ENCODE peak calls at places on chromosomes 7 and 10, in ten cellular contexts. M is tibial nerve, O is OCI-LY7, U is heart left ventricle, S is right cardiac atrium, K is mammary epithelial cell, Q is ovary, H is brain microvascular endothelial cell, B is foreskin keratinocyte, N is lower lobe of right lung. A is an unnamed sample.

GRCh38 chr10:29619273-29619672 is 15.5 kb downstream of the SVIL start:
- DNase-seq in U (no peak), N (no peak), Q (no peak), S (no peak), M (no peak), O (no peak), H (no peak), B (no peak), K (peak), A (peak)

GRCh38 chr10:119370046-119370770 is 162.8 kb downstream of the GRK5 start:
- DNase-seq in Q (peak), O (no peak), U (peak), K (no peak), B (no peak), M (peak), N (no peak), S (peak), H (peak), A (peak)

GRCh38 chr7:47266131-47266706 is 315.7 kb downstream of the TNS3 start:
- DNase-seq in K (peak), N (peak), B (peak), H (peak), O (peak), M (peak), U (peak), S (peak), Q (peak), A (peak)

GRCh38 chr7:77752016-77752415 is 46.2 kb downstream of the TMEM60 start:
- DNase-seq in O (no peak), S (no peak), N (no peak), H (no peak), Q (no peak), U (no peak), K (no peak), B (no peak), M (no peak), A (no peak)

GRCh38 chr7:24722386-24723177 is 34.7 kb downstream of the GSDME start:
- DNase-seq in S (no peak), O (peak), Q (no peak), U (no peak), H (peak), B (no peak), N (no peak), K (no peak), M (no peak), A (peak)

GRCh38 chr7:127391591-127392181 is 822 bp downstream of the ZNF800 start:
- DNase-seq in Q (no peak), N (no peak), O (peak), K (peak), M (no peak), H (peak), U (no peak), B (no peak), S (no peak), A (peak)

GRCh38 chr10:104895981-104896380 is 254.9 kb downstream of the SORCS3 start:
- DNase-seq in B (no peak), U (no peak), O (no peak), S (no peak), H (no peak), M (no peak), K (no peak), Q (no peak), N (no peak), A (no peak)

GRCh38 chr7:16347461-16348192 is 73.7 kb downstream of the CRPPA start:
- DNase-seq in S (no peak), B (peak), N (no peak), Q (no peak), M (no peak), H (peak), O (no peak), U (no peak), K (peak), A (no peak)

GRCh38 chr7:129875745-129876411 is 76.9 kb downstream of the UBE2H start:
- DNase-seq in H (no peak), U (no peak), S (no peak), N (no peak), K (peak), Q (no peak), M (no peak), O (no peak), B (peak), A (peak)

GRCh38 chr10:87799860-87800259 is 18.2 kb downstream of the ATAD1 start:
- DNase-seq in U (no peak), Q (no peak), K (no peak), O (no peak), S (no peak), N (no peak), H (no peak), M (no peak), B (no peak), A (no peak)

GRCh38 chr10:2366532-2366931 is 629.2 kb upstream of the ADARB2 start:
- DNase-seq in M (no peak), S (no peak), Q (no peak), O (no peak), U (no peak), N (no peak), B (no peak), K (no peak), H (no peak), A (no peak)

GRCh38 chr7:137655804-137656203 is 191.0 kb downstream of the DGKI start:
- DNase-seq in Q (no peak), M (no peak), O (no peak), S (no peak), H (no peak), K (no peak), U (no peak), B (no peak), N (no peak), A (no peak)

GRCh38 chr10:21160116-21160515 is 263.0 kb upstream of the NEBL start:
- DNase-seq in Q (no peak), H (no peak), U (no peak), O (no peak), K (no peak), B (no peak), N (peak), M (no peak), S (no peak), A (no peak)

GRCh38 chr10:17476073-17476472 is 21.7 kb upstream of the ST8SIA6 start:
- DNase-seq in H (no peak), Q (no peak), O (no peak), U (no peak), B (no peak), M (no peak), K (no peak), N (no peak), S (no peak), A (no peak)

GRCh38 chr7:34158311-34158710 is 253.0 kb downstream of the BMPER start:
- DNase-seq in S (peak), M (peak), K (no peak), Q (no peak), B (no peak), U (peak), H (no peak), O (no peak), N (no peak), A (no peak)

GRCh38 chr7:4739528-4739992 is 35.9 kb upstream of the AP5Z1 start:
- DNase-seq in H (peak), O (no peak), Q (peak), S (peak), N (no peak), B (no peak), M (no peak), K (no peak), U (peak), A (no peak)

GRCh38 chr7:117399820-117400422 is 27.4 kb downstream of the ASZ1 start:
- DNase-seq in H (no peak), K (no peak), S (no peak), O (no peak), N (no peak), Q (no peak), U (no peak), M (no peak), B (no peak), A (no peak)

GRCh38 chr7:8042796-8043535 is 74.4 kb downstream of the GLCCI1 start:
- DNase-seq in Q (no peak), U (no peak), B (no peak), K (no peak), N (no peak), O (no peak), M (no peak), H (peak), S (no peak), A (peak)

GRCh38 chr7:141754939-141755338 is 9.0 kb upstream of the TAS2R3 start:
- DNase-seq in B (peak), H (no peak), U (no peak), M (no peak), N (no peak), S (no peak), Q (no peak), K (peak), O (peak), A (no peak)

GRCh38 chr7:17062433-17063383 is 180.9 kb upstream of the AGR3 start:
- DNase-seq in B (no peak), H (no peak), S (no peak), M (no peak), K (no peak), U (no peak), O (no peak), Q (no peak), N (no peak), A (no peak)

GRCh38 chr10:74586088-74586585 is 240.3 kb upstream of the KAT6B start:
- DNase-seq in U (no peak), O (peak), S (no peak), M (no peak), H (no peak), B (no peak), Q (no peak), N (no peak), K (peak), A (no peak)

GRCh38 chr7:25928549-25929330 is 223.3 kb upstream of the NFE2L3 start:
- DNase-seq in O (no peak), S (no peak), Q (no peak), B (no peak), M (no peak), U (no peak), K (no peak), H (no peak), N (no peak), A (no peak)

GRCh38 chr10:27741173-27742091 is 4.2 kb downstream of the MKX start:
- DNase-seq in O (no peak), N (no peak), H (no peak), Q (peak), S (peak), U (no peak), K (no peak), M (no peak), B (no peak), A (no peak)

GRCh38 chr7:44618754-44619153 is 12.3 kb downstream of the OGDH start:
- DNase-seq in K (peak), Q (no peak), U (no peak), H (no peak), M (no peak), N (no peak), S (no peak), O (no peak), B (peak), A (no peak)

GRCh38 chr10:19629559-19629958 is 186.7 kb upstream of the PLXDC2 start:
- DNase-seq in M (peak), H (peak), N (peak), B (no peak), U (peak), O (no peak), K (no peak), Q (peak), S (peak), A (peak)

GRCh38 chr7:107007892-107008287 is 36.6 kb upstream of the PRKAR2B start:
- DNase-seq in B (no peak), Q (no peak), U (no peak), O (no peak), N (no peak), K (no peak), H (no peak), S (no peak), M (no peak), A (no peak)

GRCh38 chr10:108362956-108363355 is 1198.5 kb upstream of the SORCS1 start:
- DNase-seq in O (no peak), M (no peak), H (no peak), K (no peak), N (no peak), S (no peak), Q (no peak), U (no peak), B (no peak), A (no peak)

GRCh38 chr10:18437486-18437885 is 213.9 kb downstream of the NSUN6 start:
- DNase-seq in N (no peak), S (no peak), Q (no peak), U (no peak), M (no peak), K (no peak), B (peak), O (no peak), H (peak), A (no peak)

GRCh38 chr10:7411671-7412481 is 1.0 kb upstream of the SFMBT2 start:
- DNase-seq in N (peak), M (no peak), B (no peak), O (no peak), S (peak), Q (peak), U (no peak), H (no peak), K (no peak), A (no peak)

GRCh38 chr10:98852686-98853085 is 383.0 kb downstream of the HPSE2 start:
- DNase-seq in K (no peak), N (no peak), H (no peak), M (no peak), U (no peak), O (peak), Q (no peak), S (no peak), B (no peak), A (no peak)

GRCh38 chr10:110426294-110427153 is 71.2 kb upstream of the DUSP5 start:
- DNase-seq in B (no peak), U (no peak), Q (peak), S (no peak), O (peak), M (peak), N (no peak), K (no peak), H (peak), A (peak)

GRCh38 chr10:53284615-53285182 is 512.1 kb upstream of the MBL2 start:
- DNase-seq in M (no peak), S (no peak), B (peak), N (no peak), K (peak), Q (no peak), H (no peak), U (no peak), O (no peak), A (no peak)

GRCh38 chr10:119597405-119598186 is 832 bp upstream of the TIAL1 start:
- DNase-seq in B (no peak), K (no peak), Q (no peak), O (peak), U (no peak), S (no peak), M (no peak), H (no peak), N (no peak), A (no peak)

GRCh38 chr10:73639286-73639685 is 2.0 kb downstream of the MYOZ1 start:
- DNase-seq in S (no peak), B (no peak), K (no peak), M (no peak), U (no peak), N (peak), Q (no peak), O (no peak), H (no peak), A (no peak)

GRCh38 chr10:22253578-22253882 is 35.7 kb upstream of the EBLN1 start:
- DNase-seq in H (no peak), B (no peak), S (peak), U (peak), M (peak), Q (peak), N (peak), K (no peak), O (no peak), A (no peak)
- H3K27ac ChIP-seq in H (no peak), B (no peak), S (peak), U (peak), M (peak), Q (peak), N (peak), K (no peak), O (no peak), A (no peak)

GRCh38 chr7:55507743-55508142 is 64.6 kb downstream of the VOPP1 start:
- DNase-seq in O (no peak), S (no peak), Q (no peak), M (no peak), U (no peak), N (no peak), K (no peak), H (no peak), B (no peak), A (no peak)

GRCh38 chr7:55510621-55511020 is 61.7 kb downstream of the VOPP1 start:
- DNase-seq in M (no peak), U (no peak), N (no peak), K (no peak), H (no peak), O (no peak), B (no peak), S (no peak), Q (no peak), A (no peak)

GRCh38 chr7:55505259-55505658 is 67.0 kb downstream of the VOPP1 start:
- DNase-seq in Q (no peak), M (no peak), N (no peak), K (no peak), B (no peak), O (no peak), H (no peak), S (no peak), U (no peak), A (no peak)

GRCh38 chr7:55509322-55509721 is 63.0 kb downstream of the VOPP1 start:
- DNase-seq in Q (no peak), O (no peak), U (no peak), K (no peak), H (peak), M (peak), N (no peak), S (no peak), B (no peak), A (no peak)

DNA sequence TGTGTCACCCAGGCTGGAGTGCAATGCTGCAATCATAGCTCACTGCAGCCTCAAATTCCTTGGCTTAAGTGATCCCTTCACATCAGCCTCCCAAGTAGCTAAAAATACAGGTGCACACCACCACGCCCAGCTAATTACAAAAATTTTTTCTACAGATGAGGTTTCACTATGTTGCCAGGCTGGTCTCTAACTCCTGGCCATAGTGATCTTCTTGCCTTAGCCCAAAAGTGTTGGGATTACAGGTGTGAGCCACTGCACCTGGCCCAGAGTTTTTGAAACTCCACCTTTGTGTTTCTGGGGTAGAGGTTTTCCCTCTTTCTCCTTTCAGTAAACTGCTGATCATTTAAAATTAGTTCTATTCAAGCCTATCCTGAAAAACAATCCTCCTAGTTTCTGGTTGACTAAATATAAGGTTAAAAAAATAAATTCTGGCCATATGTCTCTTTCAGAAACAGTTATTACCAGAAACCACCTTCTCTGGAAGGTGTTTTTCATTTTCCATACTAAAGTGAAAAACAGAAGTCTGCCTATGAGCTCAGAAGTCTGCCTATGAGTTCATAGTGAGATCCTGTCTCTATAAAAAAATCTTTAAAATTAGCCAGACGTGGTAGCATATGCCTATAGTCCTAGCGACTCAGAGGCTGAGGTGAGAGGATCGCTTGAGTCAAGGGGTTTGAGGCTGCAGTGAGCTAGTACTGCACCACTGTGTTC is 63.8 kb downstream of the VOPP1 start:
- DNase-seq in Q (no peak), U (no peak), O (no peak), M (no peak), S (no peak), K (no peak), B (no peak), H (no peak), N (no peak), A (no peak)
- H3K27ac ChIP-seq in Q (no peak), U (no peak), O (no peak), M (no peak), S (no peak), K (no peak), B (no peak), H (no peak), N (no peak), A (no peak)

GRCh38 chr10:100186253-100186780 is 488 bp upstream of the ERLIN1 start:
- DNase-seq in S (peak), O (no peak), K (no peak), N (peak), Q (peak), B (no peak), H (no peak), M (peak), U (peak), A (no peak)

GRCh38 chr10:100183482-100183881 is 2.3 kb downstream of the ERLIN1 start:
- DNase-seq in M (no peak), S (no peak), Q (no peak), H (no peak), N (no peak), U (no peak), O (peak), B (peak), K (peak), A (peak)

GRCh38 chr10:100182908-100183307 is 2.9 kb downstream of the ERLIN1 start:
- DNase-seq in M (no peak), U (no peak), N (no peak), O (no peak), S (no peak), H (no peak), K (no peak), B (no peak), Q (no peak), A (no peak)

GRCh38 chr10:100185364-100186252 is at the start of gene ERLIN1:
- DNase-seq in U (peak), H (peak), S (peak), O (peak), M (peak), Q (peak), K (peak), N (peak), B (peak), A (peak)

GRCh38 chr10:100184426-100185219 is 1.2 kb downstream of the ERLIN1 start:
- DNase-seq in B (no peak), Q (no peak), H (no peak), S (no peak), M (no peak), K (peak), N (no peak), O (peak), U (no peak), A (peak)
- H3K27ac ChIP-seq in B (peak), Q (peak), H (no peak), S (no peak), M (peak), K (peak), N (peak), O (peak), U (peak), A (peak)

DNA sequence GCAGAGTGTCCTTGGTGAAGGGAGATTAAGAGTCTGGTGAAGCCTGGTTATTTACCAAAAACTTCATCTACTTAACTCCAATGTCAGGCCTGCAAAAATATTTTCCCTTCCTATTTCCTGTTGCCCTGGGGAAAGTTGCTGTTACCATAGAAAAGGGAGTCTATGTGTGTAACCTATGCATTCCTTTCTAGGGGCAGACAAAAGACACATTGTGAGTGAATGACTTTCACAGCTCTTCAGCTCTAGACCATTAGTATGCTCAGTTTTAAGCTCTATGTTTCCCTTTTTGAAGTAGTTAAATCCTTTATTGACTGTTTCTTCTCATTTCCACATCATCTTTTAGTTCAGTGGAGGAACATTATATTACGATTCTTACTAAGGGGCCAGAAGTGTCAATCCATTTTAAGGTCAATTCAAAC is 45.6 kb upstream of the SGCE start:
- DNase-seq in N (no peak), S (no peak), B (peak), H (peak), Q (no peak), O (no peak), M (no peak), K (peak), U (no peak), A (peak)
- H3K27ac ChIP-seq in N (no peak), S (no peak), B (no peak), H (peak), Q (peak), O (no peak), M (no peak), K (peak), U (no peak), A (peak)

DNA sequence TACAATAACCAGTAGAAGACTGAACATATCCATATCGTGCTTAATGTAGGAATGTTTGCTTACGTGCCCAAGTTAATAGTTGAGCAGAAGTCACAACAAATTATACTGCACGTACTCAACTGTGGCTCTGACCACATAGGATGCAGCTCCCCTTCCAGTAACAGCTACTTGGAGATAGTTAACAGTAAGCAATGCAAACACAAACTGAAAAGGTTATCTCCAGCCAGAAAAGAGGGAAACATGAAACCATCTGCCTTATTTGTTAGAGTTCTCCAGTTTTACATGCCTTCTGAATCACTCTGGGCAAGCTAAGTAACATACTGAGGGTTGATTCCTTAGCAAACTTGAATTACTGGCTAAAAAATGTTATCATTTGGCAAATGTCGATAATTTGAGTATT is 9.8 kb downstream of the DHX32 start:
- DNase-seq in S (no peak), O (no peak), K (no peak), Q (no peak), M (no peak), U (no peak), B (no peak), N (no peak), H (no peak), A (peak)
- H3K27ac ChIP-seq in S (no peak), O (no peak), K (no peak), Q (no peak), M (no peak), U (no peak), B (no peak), N (no peak), H (no peak), A (no peak)